ENCODE peak calls at places on chromosomes 11 and 22, in seven cellular contexts. S is HepG2, X is K562, C is A549, A is SK-N-SH, L is H1, W is GM12878. I is an unnamed sample.

GRCh38 chr11:93024376-93024775 is 54.9 kb downstream of the MTNR1B start:
- DNase-seq in A (no peak), C (no peak), S (no peak), X (no peak), W (no peak), L (no peak), I (peak)

GRCh38 chr11:126817523-126818450 is 182.8 kb downstream of the KIRREL3 start:
- DNase-seq in L (no peak), C (no peak), W (no peak), X (no peak), A (no peak), S (no peak), I (no peak)

GRCh38 chr22:50058338-50059184 is 463 bp upstream of the TTLL8 start:
- DNase-seq in X (no peak), L (no peak), C (no peak), W (no peak), S (no peak), A (peak), I (no peak)

GRCh38 chr11:45857834-45858492 is 10.7 kb downstream of the CRY2 start:
- DNase-seq in C (no peak), A (peak), L (no peak), W (no peak), X (no peak), S (no peak), I (peak)

GRCh38 chr11:19820100-19820499 is 107.5 kb downstream of the NAV2 start:
- DNase-seq in W (no peak), C (no peak), A (no peak), X (no peak), L (no peak), S (no peak), I (peak)

GRCh38 chr11:123504401-123504800 is 74.3 kb downstream of the GRAMD1B start:
- DNase-seq in C (no peak), S (no peak), X (no peak), L (no peak), W (no peak), A (no peak), I (no peak)

GRCh38 chr22:19056951-19057401 is 65.2 kb downstream of the DGCR2 start:
- DNase-seq in X (no peak), W (no peak), L (no peak), C (no peak), A (no peak), S (no peak), I (no peak)

GRCh38 chr11:73266644-73267015 is 5.5 kb upstream of the P2RY6 start:
- DNase-seq in S (no peak), L (no peak), C (no peak), X (no peak), A (no peak), W (no peak), I (no peak)

GRCh38 chr11:110362916-110363574 is 66.6 kb upstream of the RDX start:
- DNase-seq in X (no peak), L (no peak), S (peak), C (no peak), W (no peak), A (no peak), I (no peak)

GRCh38 chr11:6943131-6943530 is 16.9 kb downstream of the ZNF215 start:
- DNase-seq in W (no peak), S (no peak), C (no peak), L (no peak), X (no peak), A (no peak), I (peak)

DNA sequence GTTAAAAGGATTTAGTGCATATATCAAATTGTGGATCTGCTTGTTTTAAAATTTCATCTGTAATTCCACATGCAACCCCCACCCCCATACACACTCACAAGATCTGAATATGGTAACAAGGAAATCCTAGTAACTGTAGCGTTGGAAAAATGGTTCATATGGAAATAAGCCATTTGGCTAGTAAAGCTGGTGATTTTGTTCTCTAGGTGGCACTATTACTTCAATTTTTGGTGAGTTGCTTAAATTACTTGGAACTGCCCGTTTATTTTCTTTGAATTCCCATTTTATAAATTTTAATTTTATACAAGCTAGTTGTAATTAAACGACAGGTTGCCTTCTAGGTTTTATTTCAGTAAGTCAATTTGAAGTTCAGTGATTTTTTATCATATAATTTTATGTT is 5.3 kb downstream of the BDNF start:
- DNase-seq in L (no peak), A (peak), C (no peak), X (no peak), S (no peak), W (no peak), I (no peak)
- TF ChIP-seq RFX5 in L (no peak), A (no peak), C (no peak), X (no peak), S (no peak), W (no peak), I (no peak)

DNA sequence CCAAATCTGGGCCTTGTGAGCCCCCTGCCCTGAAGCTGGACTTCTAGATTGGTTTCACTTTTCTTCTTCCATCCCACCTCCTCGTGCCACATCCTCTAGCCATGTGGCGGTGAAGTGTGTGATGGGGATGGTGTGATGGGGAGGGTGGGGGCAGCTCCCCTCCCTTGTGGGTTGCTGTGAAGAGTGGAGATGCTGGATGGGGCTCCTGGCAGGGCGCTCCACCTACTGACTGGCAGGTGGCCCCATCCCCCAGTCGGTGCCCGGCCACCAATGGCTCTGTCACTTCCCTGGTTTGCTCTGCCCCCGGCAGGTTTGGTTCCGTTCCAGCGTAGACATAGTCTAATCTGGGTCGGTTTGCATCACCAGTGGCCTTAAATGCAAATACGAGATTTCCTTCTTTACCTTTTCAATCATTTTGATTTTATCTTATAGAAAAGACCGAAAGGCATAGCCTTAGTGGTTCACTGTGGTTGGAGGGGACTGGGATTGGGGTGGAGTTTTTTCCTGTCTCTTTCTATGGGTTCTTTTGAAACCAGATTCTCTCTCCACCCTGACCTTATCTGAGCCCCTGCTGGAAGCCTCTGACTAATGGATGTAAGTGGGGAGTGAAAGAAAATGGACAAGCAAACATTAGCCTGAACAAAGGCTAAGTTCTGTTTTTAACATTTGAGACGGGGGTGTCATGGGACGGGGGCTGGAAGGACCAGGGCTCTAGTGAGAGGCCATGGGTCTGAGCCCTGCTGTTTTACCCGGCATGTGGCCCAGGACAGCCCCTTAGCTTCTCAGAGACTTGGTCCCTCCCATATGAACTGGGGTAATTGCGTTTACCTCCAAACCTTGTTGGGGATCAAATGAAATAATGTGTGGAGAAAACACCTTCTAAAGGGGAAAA is 149.3 kb downstream of the CACNA1I start:
- DNase-seq in A (no peak), L (no peak), S (no peak), W (no peak), X (no peak), C (no peak), I (no peak)
- TF ChIP-seq RFX5 in A (no peak), L (no peak), S (no peak), W (no peak), X (no peak), C (no peak), I (no peak)

DNA sequence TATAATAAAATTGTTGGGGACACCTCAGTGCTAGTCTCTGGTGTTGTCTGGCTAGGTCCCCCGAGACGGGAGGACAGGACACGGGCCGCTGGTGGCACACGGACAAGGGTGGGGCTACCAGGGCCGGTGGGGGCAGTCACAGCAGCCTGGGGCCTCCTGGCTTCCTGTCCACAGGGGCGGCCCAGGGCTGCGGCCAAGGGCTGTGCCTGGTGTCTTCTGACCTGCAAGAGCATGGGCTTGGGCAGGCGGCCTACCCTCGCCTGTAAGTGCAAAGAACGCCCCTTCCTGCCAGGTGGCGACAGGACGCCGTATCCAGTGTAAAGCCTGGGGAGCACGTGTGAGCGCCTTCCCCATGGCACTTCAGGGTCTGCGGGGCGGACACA is 3.6 kb downstream of the LRFN4 start:
- DNase-seq in A (no peak), W (no peak), C (no peak), X (no peak), L (no peak), S (no peak), I (no peak)
- TF ChIP-seq RFX5 in A (no peak), W (no peak), C (no peak), X (no peak), L (no peak), S (no peak), I (no peak)

DNA sequence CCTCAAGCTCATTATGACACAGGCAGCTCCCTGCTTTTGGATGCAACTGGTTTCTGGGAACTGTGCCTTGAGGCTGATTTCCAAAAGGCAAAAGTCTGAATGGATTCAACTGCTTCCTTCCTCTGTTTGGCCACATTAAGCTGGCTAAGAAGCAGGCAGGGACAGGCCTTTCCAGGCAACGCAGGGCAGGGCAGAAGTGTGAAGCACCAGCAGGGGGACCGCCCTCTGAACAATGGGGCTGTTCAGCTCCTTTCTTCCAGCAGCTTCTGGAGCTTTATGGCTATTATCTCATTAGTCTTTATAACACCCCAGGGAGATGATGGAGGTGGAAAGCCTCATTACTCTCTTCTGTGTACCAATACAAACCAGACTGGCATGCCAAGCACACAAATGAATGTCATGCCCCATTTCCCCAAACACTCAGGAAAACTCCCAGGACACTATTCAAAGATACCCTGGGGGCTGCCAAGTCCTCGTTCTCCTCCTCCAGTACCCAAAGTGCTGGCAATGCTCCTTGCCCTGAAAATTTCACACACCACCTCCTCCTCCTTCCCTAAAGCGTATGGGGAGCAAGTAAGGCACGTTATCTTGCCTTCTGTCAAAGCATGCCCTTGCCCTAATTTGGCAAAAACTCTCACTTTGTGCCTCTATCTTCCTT is 21.3 kb downstream of the MORC2 start:
- DNase-seq in A (no peak), C (no peak), W (no peak), X (no peak), L (no peak), S (no peak), I (no peak)
- TF ChIP-seq RFX5 in A (no peak), C (no peak), W (no peak), X (no peak), L (no peak), S (no peak), I (no peak)

DNA sequence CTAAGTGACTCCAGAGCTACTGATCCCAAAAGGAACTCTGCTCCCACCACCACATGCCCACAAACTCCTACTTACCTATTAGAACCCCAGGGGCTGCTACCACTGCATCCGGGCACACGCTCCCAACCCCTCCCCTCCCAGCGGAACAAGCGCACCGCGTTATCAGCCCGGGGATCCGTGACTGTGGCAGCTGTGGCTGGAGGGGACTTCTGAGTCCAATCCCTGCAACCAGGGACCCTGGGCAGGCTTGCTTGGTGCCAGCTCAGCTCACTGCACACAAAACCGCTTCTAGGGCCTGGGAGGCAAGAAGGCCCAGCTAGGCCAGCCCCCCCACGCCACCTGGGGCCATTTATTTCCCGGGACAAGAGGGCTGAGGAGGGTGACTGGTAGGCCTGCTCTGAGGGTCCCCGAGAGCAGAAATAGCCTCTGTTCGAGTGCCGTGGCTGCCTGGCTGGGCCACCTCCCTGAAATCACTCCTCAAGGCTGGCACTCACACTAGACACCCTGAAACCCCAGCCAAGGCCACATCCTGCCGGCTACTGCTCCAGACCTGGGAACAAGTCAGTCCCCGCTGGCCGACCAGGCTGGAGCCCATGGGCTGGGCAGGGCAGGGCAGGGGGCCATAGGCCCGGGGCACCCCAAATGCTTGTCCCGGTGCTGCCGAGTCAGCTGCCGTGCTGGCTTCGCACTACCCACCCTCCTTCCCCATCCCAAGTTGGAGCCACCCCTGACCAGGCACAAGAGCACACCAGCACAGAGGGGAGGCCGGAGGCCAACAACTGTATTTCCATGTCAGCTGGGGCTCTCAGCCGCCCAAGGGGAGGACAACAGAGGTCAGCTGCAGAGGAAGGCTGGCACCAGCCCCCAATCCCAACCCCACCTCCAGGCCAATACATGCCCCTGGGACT is 1.9 kb upstream of the IFITM10 start:
- DNase-seq in S (no peak), A (peak), X (no peak), L (no peak), W (no peak), C (no peak), I (no peak)
- TF ChIP-seq RFX5 in S (no peak), A (no peak), X (no peak), L (no peak), W (no peak), C (no peak), I (no peak)

GRCh38 chr11:17848709-17849108 is 114.1 kb downstream of the KCNC1 start:
- DNase-seq in X (peak), S (no peak), A (no peak), L (no peak), W (no peak), C (no peak), I (no peak)

GRCh38 chr11:17852246-17852645 is 117.7 kb downstream of the KCNC1 start:
- DNase-seq in L (no peak), A (no peak), C (no peak), X (no peak), W (no peak), S (no peak), I (no peak)

GRCh38 chr11:17855531-17856290 is 121.1 kb downstream of the KCNC1 start:
- DNase-seq in X (no peak), W (no peak), S (no peak), C (no peak), A (no peak), L (no peak), I (no peak)

GRCh38 chr11:17853280-17853679 is 118.7 kb downstream of the KCNC1 start:
- DNase-seq in L (no peak), W (no peak), S (no peak), C (no peak), X (no peak), A (no peak), I (no peak)

DNA sequence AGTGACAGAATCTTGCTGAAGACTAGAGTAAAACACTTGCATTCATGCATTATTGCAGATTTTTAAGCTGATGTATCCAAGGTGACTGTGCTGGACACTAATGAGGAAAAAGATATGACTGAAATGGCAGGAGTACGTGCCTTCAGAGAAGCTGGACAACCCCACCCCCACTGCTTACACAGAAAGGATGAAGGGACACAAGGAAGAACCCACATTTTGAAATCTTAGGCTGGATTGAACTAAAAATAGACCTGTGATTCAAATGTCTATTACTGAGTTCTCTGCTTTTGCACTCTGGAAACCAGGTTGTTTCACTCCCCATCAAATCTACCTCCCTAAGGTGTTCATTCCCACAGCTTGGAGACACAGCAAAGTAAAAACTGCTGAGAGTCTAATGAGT is 117.1 kb downstream of the KCNC1 start:
- DNase-seq in A (no peak), L (no peak), W (no peak), S (no peak), X (no peak), C (no peak), I (no peak)
- TF ChIP-seq RFX5 in A (no peak), L (no peak), W (no peak), S (no peak), X (no peak), C (no peak), I (no peak)

DNA sequence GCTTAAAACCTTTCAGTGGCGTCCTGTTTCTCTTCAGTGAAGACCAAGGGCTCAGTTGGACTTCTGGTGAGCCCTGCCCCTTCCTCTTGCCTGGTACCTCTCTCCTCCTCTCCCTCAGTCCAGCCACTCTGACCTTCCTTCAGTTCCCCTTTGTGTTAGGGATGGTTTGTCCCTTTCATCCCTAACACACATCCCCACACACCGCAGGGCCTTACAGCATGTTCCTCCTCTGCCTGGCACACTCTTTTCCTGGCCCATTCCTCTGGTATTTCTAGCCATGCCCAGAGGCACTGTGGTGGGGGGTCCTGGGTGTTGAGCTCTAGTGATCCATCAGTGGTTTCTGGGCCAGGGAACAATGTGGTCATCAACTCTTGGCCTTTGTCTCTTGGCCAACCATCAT is 21.4 kb downstream of the GNAZ start:
- DNase-seq in X (no peak), C (no peak), L (no peak), W (no peak), S (no peak), A (no peak), I (no peak)
- TF ChIP-seq RFX5 in X (no peak), C (no peak), L (no peak), W (no peak), S (no peak), A (no peak), I (no peak)

DNA sequence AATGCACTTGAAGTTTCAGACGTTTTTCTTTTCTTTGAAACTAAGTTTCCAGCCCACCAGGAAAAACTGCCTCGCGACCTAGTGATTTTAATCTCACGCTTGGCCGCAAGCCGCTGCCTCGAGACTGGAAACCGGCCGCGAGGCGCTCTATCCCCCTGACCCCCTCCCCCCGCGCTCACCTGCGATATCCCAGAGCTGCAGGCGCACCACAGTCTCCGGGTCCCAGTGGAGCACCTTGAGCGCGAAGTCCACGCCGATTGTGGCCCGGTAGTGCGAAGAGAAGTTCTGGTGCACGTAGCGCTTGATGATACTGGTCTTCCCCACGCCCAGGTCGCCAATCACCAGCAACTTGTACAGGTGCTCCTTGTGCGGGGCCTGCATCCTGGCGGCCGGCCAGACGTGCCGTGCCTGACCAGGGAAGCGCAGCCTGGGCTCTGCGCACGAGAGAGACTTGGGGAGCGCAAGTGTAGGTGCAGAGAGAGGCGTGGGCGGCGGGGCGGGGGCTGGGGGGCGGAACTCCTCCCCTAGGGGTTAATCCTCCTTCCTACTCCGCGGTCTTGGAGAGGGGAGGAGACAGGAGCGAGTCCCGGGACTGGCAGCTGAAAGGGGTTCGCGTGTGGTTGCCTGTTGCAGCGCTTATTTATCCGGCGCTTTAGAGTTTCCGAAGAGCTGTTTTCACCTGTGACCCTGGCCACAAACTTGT is at the start of gene RAB38:
- DNase-seq in C (no peak), X (peak), W (no peak), A (peak), L (peak), S (no peak), I (peak)
- TF ChIP-seq RFX5 in C (no peak), X (no peak), W (no peak), A (no peak), L (no peak), S (no peak), I (no peak)

I was measured in IMR-90.